ENCODE peak calls at places on chromosomes 13 and 19, in six cellular contexts. S is neural progenitor cell, K is cardiac muscle cell, A is ELR, X is WTC11, H is osteocyte. O is an unnamed sample.

GRCh38 chr19:2969104-2969504 is 8.3 kb upstream of the TLE6 start:
- DNase-seq in K (peak; percentile 88), S (no peak), A (no peak), H (no peak), X (no peak), O (no peak)

GRCh38 chr19:3336680-3337523 is 29.5 kb upstream of the NFIC start:
- DNase-seq in H (no peak), A (no peak), S (no peak), K (peak; percentile 92), X (no peak), O (peak; percentile 42)

GRCh38 chr19:1383014-1383310 is 745 bp upstream of the NDUFS7 start:
- DNase-seq in X (no peak), S (no peak), H (no peak), K (no peak), A (no peak), O (no peak)

GRCh38 chr13:94343243-94343585 is 136.3 kb downstream of the DCT start:
- DNase-seq in X (no peak), S (peak; percentile 83), H (no peak), A (no peak), K (no peak), O (no peak)

GRCh38 chr13:111269508-111269907 is 50.9 kb upstream of the TEX29 start:
- DNase-seq in X (no peak), S (no peak), K (no peak), A (no peak), H (no peak), O (peak; percentile 51)

GRCh38 chr19:38684078-38684861 is 36.8 kb downstream of the ACTN4 start:
- DNase-seq in S (no peak), X (no peak), A (peak; percentile 94), K (peak; percentile 94), H (no peak), O (peak; percentile 88)

GRCh38 chr19:43623889-43624670 is 4.7 kb upstream of the ZNF428 start:
- DNase-seq in S (peak; percentile 26), A (no peak), H (no peak), X (peak; percentile 88), K (no peak), O (no peak)

GRCh38 chr13:49976314-49977258 is 20.3 kb upstream of the TRIM13 start:
- DNase-seq in A (peak; percentile 74), X (peak; percentile 76), S (peak; percentile 88), H (peak; percentile 86), K (peak; percentile 84), O (peak; percentile 43)

GRCh38 chr13:107413005-107413404 is 802.3 kb downstream of the LIG4 start:
- DNase-seq in A (no peak), X (no peak), K (no peak), H (no peak), S (no peak), O (no peak)

GRCh38 chr13:38417727-38418126 is 68.1 kb downstream of the UFM1 start:
- DNase-seq in K (peak; percentile 24), S (peak; percentile 16), H (no peak), A (peak; percentile 61), X (no peak), O (peak; percentile 33)

GRCh38 chr13:113952151-113952982 is 21.5 kb downstream of the C13orf46 start:
- DNase-seq in S (no peak), X (no peak), A (no peak), K (no peak), H (no peak), O (no peak)

GRCh38 chr13:51192348-51192747 is 29.9 kb upstream of the FAM124A start:
- DNase-seq in S (no peak), A (no peak), K (peak; percentile 57), X (no peak), H (no peak), O (no peak)

GRCh38 chr13:27820524-27821482 is 28.5 kb downstream of the GSX1 start:
- DNase-seq in A (no peak), S (peak; percentile 82), X (peak; percentile 67), K (no peak), H (no peak), O (no peak)

GRCh38 chr13:52652980-52653303 is 306 bp downstream of the SUGT1 start:
- DNase-seq in H (peak; percentile 86), X (no peak), K (no peak), S (no peak), A (no peak), O (no peak)

GRCh38 chr13:107865643-107866006 is 349.7 kb downstream of the LIG4 start:
- DNase-seq in A (no peak), H (no peak), X (no peak), S (no peak), K (peak; percentile 29), O (no peak)

GRCh38 chr19:27851002-27851481 is 1361.9 kb downstream of the UQCRFS1 start:
- DNase-seq in H (no peak), K (no peak), S (no peak), A (no peak), X (no peak), O (no peak)

GRCh38 chr13:29810145-29810742 is 40.2 kb downstream of the UBL3 start:
- DNase-seq in X (no peak), A (no peak), K (peak; percentile 42), S (no peak), H (no peak), O (no peak)

GRCh38 chr19:19447536-19448237 is 42.2 kb downstream of the GATAD2A start:
- DNase-seq in X (no peak), K (no peak), A (no peak), H (no peak), S (no peak), O (no peak)